ENCODE peak calls at places on chromosomes 6 and 20, in six cellular contexts. E is GM06990, O is IMR-90, Z is astrocyte, S is adrenal gland, P is AG09309. A is an unnamed sample.

GRCh38 chr20:62461157-62461556 is 14.6 kb downstream of the GATA5 start:
- DNase-seq in S (no peak), P (no peak), Z (no peak), O (no peak), E (no peak), A (no peak)

GRCh38 chr20:45975686-45976085 is 3.7 kb upstream of the ZNF335 start:
- DNase-seq in S (no peak), P (no peak), O (no peak), Z (no peak), E (no peak), A (no peak)

GRCh38 chr6:157240059-157240959 is 83.0 kb downstream of the TMEM242 start:
- DNase-seq in Z (peak), S (peak), O (peak), P (peak), E (no peak), A (peak)

GRCh38 chr20:36709126-36709525 is 36.8 kb downstream of the NDRG3 start:
- DNase-seq in S (no peak), E (no peak), Z (no peak), O (no peak), P (no peak), A (no peak)

GRCh38 chr6:372336-372911 is 19.1 kb upstream of the IRF4 start:
- DNase-seq in P (no peak), Z (no peak), O (no peak), S (no peak), E (no peak), A (no peak)

GRCh38 chr20:561437-562231 is 18.0 kb upstream of the CSNK2A1 start:
- DNase-seq in P (peak), O (peak), E (peak), Z (peak), S (peak), A (peak)

GRCh38 chr20:54123587-54124180 is 50.1 kb downstream of the CYP24A1 start:
- DNase-seq in E (no peak), O (peak), S (peak), Z (peak), P (peak), A (peak)

GRCh38 chr6:26026833-26027490 is 60.3 kb upstream of the HFE start:
- DNase-seq in S (peak), E (peak), Z (peak), P (peak), O (peak), A (peak)

GRCh38 chr20:52192296-52193007 is 873 bp upstream of the ZFP64 start:
- DNase-seq in O (no peak), Z (no peak), S (peak), E (no peak), P (no peak), A (peak)

GRCh38 chr20:40826699-40827098 is 137.7 kb upstream of the MAFB start:
- DNase-seq in E (no peak), Z (no peak), O (no peak), S (no peak), P (no peak), A (no peak)

GRCh38 chr20:58891076-58891685 is 38.7 kb downstream of the GNAS start:
- DNase-seq in S (peak), P (no peak), Z (peak), E (peak), O (peak), A (peak)

GRCh38 chr6:54198134-54198533 is 86.9 kb downstream of the MLIP start:
- DNase-seq in P (no peak), Z (no peak), E (no peak), O (no peak), S (no peak), A (peak)

GRCh38 chr6:106728296-106728870 is 99.0 kb downstream of the QRSL1 start:
- DNase-seq in E (no peak), P (no peak), Z (no peak), S (no peak), O (no peak), A (no peak)

GRCh38 chr20:43558412-43559146 is at the start of gene SGK2:
- DNase-seq in E (no peak), O (peak), P (no peak), Z (peak), S (peak), A (peak)

DNA sequence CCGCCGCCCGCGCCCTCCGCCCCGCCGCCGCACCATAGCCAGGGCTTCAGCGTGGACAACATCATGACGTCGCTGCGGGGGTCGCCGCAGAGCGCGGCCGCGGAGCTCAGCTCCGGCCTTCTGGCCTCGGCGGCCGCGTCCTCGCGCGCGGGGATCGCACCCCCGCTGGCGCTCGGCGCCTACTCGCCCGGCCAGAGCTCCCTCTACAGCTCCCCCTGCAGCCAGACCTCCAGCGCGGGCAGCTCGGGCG is 1.5 kb downstream of the FOXC1 start:
- DNase-seq in Z (no peak), S (no peak), E (no peak), O (peak), P (no peak), A (peak)
- H3K4me3 ChIP-seq in Z (peak), S (no peak), E (peak), O (peak), P (peak), A (peak)

GRCh38 chr6:34556031-34556471 is at the start of gene SPDEF:
- DNase-seq in S (no peak), Z (peak), O (no peak), P (no peak), E (no peak), A (no peak)
- TF ChIP-seq CTCF in S (no peak), Z (no peak), O (no peak), P (no peak), E (no peak), A (no peak)

GRCh38 chr20:18072532-18072931 is 14.8 kb upstream of the OVOL2 start:
- DNase-seq in P (no peak), Z (no peak), S (no peak), O (no peak), E (no peak), A (no peak)
- H3K4me3 ChIP-seq in P (no peak), Z (no peak), S (no peak), O (no peak), E (no peak), A (no peak)

GRCh38 chr20:2212457-2213005 is 83.3 kb upstream of the TGM3 start:
- DNase-seq in P (no peak), Z (no peak), S (no peak), O (no peak), E (no peak), A (no peak)

GRCh38 chr20:2208897-2209296 is 86.9 kb upstream of the TGM3 start:
- DNase-seq in O (no peak), P (no peak), E (no peak), Z (no peak), S (no peak), A (no peak)

GRCh38 chr20:2206957-2207769 is 88.6 kb upstream of the TGM3 start:
- DNase-seq in Z (peak), E (peak), P (peak), O (peak), S (peak), A (peak)

GRCh38 chr20:2207770-2208097 is 88.1 kb upstream of the TGM3 start:
- DNase-seq in P (no peak), E (no peak), S (no peak), O (no peak), Z (no peak), A (no peak)

GRCh38 chr20:2210646-2211556 is 84.9 kb upstream of the TGM3 start:
- DNase-seq in S (peak), Z (peak), O (peak), E (no peak), P (peak), A (peak)
- TF ChIP-seq CTCF in S (no peak), Z (no peak), O (no peak), E (no peak), P (no peak), A (no peak)

GRCh38 chr6:169755162-169755561 is 3.7 kb downstream of the ERMARD start:
- DNase-seq in S (no peak), O (no peak), E (no peak), P (no peak), Z (no peak), A (no peak)

GRCh38 chr6:169752074-169752623 is 727 bp downstream of the ERMARD start:
- DNase-seq in E (no peak), S (no peak), Z (no peak), O (no peak), P (no peak), A (no peak)

GRCh38 chr6:169746556-169746955 is 4.8 kb downstream of the DYNLT2 start:
- DNase-seq in Z (no peak), S (no peak), P (no peak), O (no peak), E (no peak), A (no peak)

DNA sequence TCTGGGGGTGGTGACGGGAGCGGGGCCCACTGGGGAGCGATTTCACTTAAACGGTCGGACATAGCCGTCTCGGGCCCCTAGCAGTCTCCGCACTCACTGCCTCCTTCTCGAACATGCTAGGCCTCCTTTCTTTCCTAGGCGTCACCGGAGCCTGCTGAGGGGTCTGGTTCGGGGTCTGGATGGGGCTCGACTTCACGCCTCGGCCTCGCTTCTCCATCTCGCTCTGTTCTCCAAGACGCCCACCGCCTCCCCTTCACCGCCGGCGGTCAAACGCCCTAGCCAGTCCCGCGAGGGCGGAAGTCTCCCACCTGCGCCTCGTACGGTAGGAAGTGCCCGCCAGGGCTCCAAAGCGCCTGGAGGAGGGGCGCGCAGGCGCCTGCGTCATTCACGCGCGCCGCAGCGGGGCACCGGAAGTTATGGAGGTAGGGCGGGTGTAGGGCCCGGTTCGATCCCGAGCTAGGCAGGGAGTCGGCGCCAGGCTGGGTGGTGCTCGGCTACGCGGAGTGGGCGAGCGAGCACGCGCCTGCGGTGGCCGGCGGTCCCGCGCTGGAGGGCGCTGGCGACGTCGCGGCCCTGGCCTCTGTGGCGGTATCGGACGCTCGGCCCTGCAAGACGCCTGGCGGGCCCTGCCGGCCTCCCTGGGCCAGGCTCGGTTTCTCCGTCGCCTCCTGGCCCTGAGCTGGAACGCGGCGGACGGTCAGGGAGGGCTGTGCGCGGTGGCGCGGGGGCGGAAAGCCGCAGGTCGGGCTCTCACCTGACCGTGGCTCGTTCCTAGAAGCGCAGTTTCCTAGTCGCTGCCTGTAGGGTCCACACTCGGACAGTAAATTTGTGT is at the start of the genes DYNLT2 and ERMARD:
- DNase-seq in P (peak), E (peak), Z (peak), O (peak), S (peak), A (peak)
- H3K4me3 ChIP-seq in P (peak), E (peak), Z (peak), O (peak), S (peak), A (peak)

GRCh38 chr6:149446791-149447376 is 37.9 kb downstream of the ZC3H12D start:
- DNase-seq in P (no peak), E (no peak), S (no peak), O (no peak), Z (no peak), A (no peak)
- TF ChIP-seq CTCF in P (no peak), E (no peak), S (no peak), O (no peak), Z (peak), A (no peak)